ENCODE peak calls at places on chromosomes 4 and X, in seven cellular contexts. One of them, this sample, is unnamed.

GRCh38 chr4:71520850-71521249 is 182.0 kb downstream of the SLC4A4 start:
- DNase-seq in mesendoderm: no peak
- DNase-seq in CD8-positive, alpha-beta T cell: no peak
- DNase-seq in kidney: no peak
- DNase-seq in stomach: no peak
- DNase-seq in CD8-positive, alpha-beta memory T cell: no peak
- DNase-seq in cardiac muscle cell: no peak
- DNase-seq in this sample: no peak

GRCh38 chrX:106707771-106708454 is 18.6 kb upstream of the RNF128 start:
- DNase-seq in mesendoderm: peak; percentile 63
- DNase-seq in CD8-positive, alpha-beta T cell: no peak
- DNase-seq in kidney: no peak
- DNase-seq in stomach: no peak
- DNase-seq in CD8-positive, alpha-beta memory T cell: no peak
- DNase-seq in cardiac muscle cell: peak; percentile 43
- DNase-seq in this sample: peak; percentile 84

GRCh38 chr4:155442267-155443105 is 65.7 kb upstream of the MAP9 start:
- DNase-seq in mesendoderm: peak; percentile 71
- DNase-seq in CD8-positive, alpha-beta T cell: peak; percentile 4
- DNase-seq in kidney: peak; percentile 88
- DNase-seq in stomach: peak; percentile 78
- DNase-seq in CD8-positive, alpha-beta memory T cell: no peak
- DNase-seq in cardiac muscle cell: peak; percentile 84
- DNase-seq in this sample: peak; percentile 71

GRCh38 chr4:78137538-78137937 is 80.4 kb downstream of the FRAS1 start:
- DNase-seq in mesendoderm: no peak
- DNase-seq in CD8-positive, alpha-beta T cell: no peak
- DNase-seq in kidney: no peak
- DNase-seq in stomach: no peak
- DNase-seq in CD8-positive, alpha-beta memory T cell: no peak
- DNase-seq in cardiac muscle cell: no peak
- DNase-seq in this sample: no peak

GRCh38 chrX:42242044-42242443 is 318.7 kb upstream of the CASK start:
- DNase-seq in mesendoderm: no peak
- DNase-seq in CD8-positive, alpha-beta T cell: no peak
- DNase-seq in kidney: no peak
- DNase-seq in stomach: no peak
- DNase-seq in CD8-positive, alpha-beta memory T cell: no peak
- DNase-seq in cardiac muscle cell: no peak
- DNase-seq in this sample: no peak

GRCh38 chr4:95537181-95537580 is 11.6 kb downstream of the UNC5C start:
- DNase-seq in mesendoderm: no peak
- DNase-seq in CD8-positive, alpha-beta T cell: no peak
- DNase-seq in kidney: no peak
- DNase-seq in stomach: no peak
- DNase-seq in CD8-positive, alpha-beta memory T cell: no peak
- DNase-seq in cardiac muscle cell: peak; percentile 41
- DNase-seq in this sample: no peak

GRCh38 chr4:139942284-139942683 is 211.7 kb downstream of the MAML3 start:
- DNase-seq in mesendoderm: no peak
- DNase-seq in CD8-positive, alpha-beta T cell: no peak
- DNase-seq in kidney: no peak
- DNase-seq in stomach: no peak
- DNase-seq in CD8-positive, alpha-beta memory T cell: no peak
- DNase-seq in cardiac muscle cell: peak; percentile 43
- DNase-seq in this sample: no peak

GRCh38 chr4:106195435-106195950 is 120.5 kb downstream of the TBCK start:
- DNase-seq in mesendoderm: peak; percentile 8
- DNase-seq in CD8-positive, alpha-beta T cell: no peak
- DNase-seq in kidney: no peak
- DNase-seq in stomach: no peak
- DNase-seq in CD8-positive, alpha-beta memory T cell: no peak
- DNase-seq in cardiac muscle cell: no peak
- DNase-seq in this sample: no peak

GRCh38 chrX:151000901-151001301 is 17.8 kb downstream of the HMGB3 start:
- DNase-seq in mesendoderm: no peak
- DNase-seq in CD8-positive, alpha-beta T cell: no peak
- DNase-seq in kidney: no peak
- DNase-seq in stomach: no peak
- DNase-seq in CD8-positive, alpha-beta memory T cell: no peak
- DNase-seq in cardiac muscle cell: no peak
- DNase-seq in this sample: no peak

GRCh38 chr4:38040619-38041018 is 80.4 kb downstream of the PTTG2 start:
- DNase-seq in mesendoderm: no peak
- DNase-seq in CD8-positive, alpha-beta T cell: no peak
- DNase-seq in kidney: no peak
- DNase-seq in stomach: no peak
- DNase-seq in CD8-positive, alpha-beta memory T cell: no peak
- DNase-seq in cardiac muscle cell: no peak
- DNase-seq in this sample: no peak

GRCh38 chrX:46180258-46180687 is 364.9 kb downstream of the ZNF674 start:
- DNase-seq in mesendoderm: peak; percentile 26
- DNase-seq in CD8-positive, alpha-beta T cell: no peak
- DNase-seq in kidney: no peak
- DNase-seq in stomach: no peak
- DNase-seq in CD8-positive, alpha-beta memory T cell: no peak
- DNase-seq in cardiac muscle cell: no peak
- DNase-seq in this sample: peak; percentile 35

GRCh38 chrX:14026121-14026520 is 3.6 kb downstream of the GEMIN8 start:
- DNase-seq in mesendoderm: no peak
- DNase-seq in CD8-positive, alpha-beta T cell: no peak
- DNase-seq in kidney: no peak
- DNase-seq in stomach: no peak
- DNase-seq in CD8-positive, alpha-beta memory T cell: no peak
- DNase-seq in cardiac muscle cell: no peak
- DNase-seq in this sample: no peak

GRCh38 chrX:15838017-15838416 is 16.6 kb downstream of the AP1S2 start:
- DNase-seq in mesendoderm: peak; percentile 60
- DNase-seq in CD8-positive, alpha-beta T cell: no peak
- DNase-seq in kidney: no peak
- DNase-seq in stomach: no peak
- DNase-seq in CD8-positive, alpha-beta memory T cell: no peak
- DNase-seq in cardiac muscle cell: no peak
- DNase-seq in this sample: no peak

GRCh38 chrX:64908121-64908520 is 68.1 kb downstream of the ZC4H2 start:
- DNase-seq in mesendoderm: no peak
- DNase-seq in CD8-positive, alpha-beta T cell: no peak
- DNase-seq in kidney: no peak
- DNase-seq in stomach: no peak
- DNase-seq in CD8-positive, alpha-beta memory T cell: no peak
- DNase-seq in cardiac muscle cell: no peak
- DNase-seq in this sample: no peak

GRCh38 chrX:21840199-21840557 is 761 bp downstream of the MBTPS2 start:
- DNase-seq in mesendoderm: no peak
- DNase-seq in CD8-positive, alpha-beta T cell: no peak
- DNase-seq in kidney: no peak
- DNase-seq in stomach: no peak
- DNase-seq in CD8-positive, alpha-beta memory T cell: no peak
- DNase-seq in cardiac muscle cell: no peak
- DNase-seq in this sample: no peak

GRCh38 chr4:102308032-102308799 is 37.1 kb downstream of the SLC39A8 start:
- DNase-seq in mesendoderm: peak; percentile 33
- DNase-seq in CD8-positive, alpha-beta T cell: no peak
- DNase-seq in kidney: no peak
- DNase-seq in stomach: no peak
- DNase-seq in CD8-positive, alpha-beta memory T cell: no peak
- DNase-seq in cardiac muscle cell: no peak
- DNase-seq in this sample: no peak

GRCh38 chr4:139530833-139531427 is 25.1 kb downstream of the SETD7 start:
- DNase-seq in mesendoderm: peak; percentile 80
- DNase-seq in CD8-positive, alpha-beta T cell: peak; percentile 34
- DNase-seq in kidney: no peak
- DNase-seq in stomach: peak; percentile 65
- DNase-seq in CD8-positive, alpha-beta memory T cell: peak; percentile 48
- DNase-seq in cardiac muscle cell: peak; percentile 66
- DNase-seq in this sample: peak; percentile 66

GRCh38 chrX:149638860-149639259 is 7.3 kb upstream of the TMEM185A start:
- DNase-seq in mesendoderm: peak; percentile 36
- DNase-seq in CD8-positive, alpha-beta T cell: no peak
- DNase-seq in kidney: no peak
- DNase-seq in stomach: no peak
- DNase-seq in CD8-positive, alpha-beta memory T cell: no peak
- DNase-seq in cardiac muscle cell: no peak
- DNase-seq in this sample: no peak

GRCh38 chrX:16586371-16587112 is 63.4 kb upstream of the S100G start:
- DNase-seq in mesendoderm: no peak
- DNase-seq in CD8-positive, alpha-beta T cell: no peak
- DNase-seq in kidney: no peak
- DNase-seq in stomach: no peak
- DNase-seq in CD8-positive, alpha-beta memory T cell: no peak
- DNase-seq in cardiac muscle cell: no peak
- DNase-seq in this sample: no peak

GRCh38 chrX:148871422-148872152 is 371.2 kb downstream of the AFF2 start:
- DNase-seq in mesendoderm: no peak
- DNase-seq in CD8-positive, alpha-beta T cell: no peak
- DNase-seq in kidney: no peak
- DNase-seq in stomach: no peak
- DNase-seq in CD8-positive, alpha-beta memory T cell: no peak
- DNase-seq in cardiac muscle cell: no peak
- DNase-seq in this sample: no peak

GRCh38 chrX:130184168-130184567 is 12.4 kb downstream of the RAB33A start:
- DNase-seq in mesendoderm: no peak
- DNase-seq in CD8-positive, alpha-beta T cell: no peak
- DNase-seq in kidney: no peak
- DNase-seq in stomach: no peak
- DNase-seq in CD8-positive, alpha-beta memory T cell: no peak
- DNase-seq in cardiac muscle cell: no peak
- DNase-seq in this sample: no peak

GRCh38 chr4:7608043-7608442 is 173.3 kb upstream of the PSAPL1 start:
- DNase-seq in mesendoderm: no peak
- DNase-seq in CD8-positive, alpha-beta T cell: no peak
- DNase-seq in kidney: peak; percentile 32
- DNase-seq in stomach: no peak
- DNase-seq in CD8-positive, alpha-beta memory T cell: no peak
- DNase-seq in cardiac muscle cell: no peak
- DNase-seq in this sample: peak; percentile 58

GRCh38 chr4:55781341-55781740 is 38.2 kb upstream of the EXOC1L start:
- DNase-seq in mesendoderm: no peak
- DNase-seq in CD8-positive, alpha-beta T cell: no peak
- DNase-seq in kidney: no peak
- DNase-seq in stomach: no peak
- DNase-seq in CD8-positive, alpha-beta memory T cell: no peak
- DNase-seq in cardiac muscle cell: no peak
- DNase-seq in this sample: no peak

GRCh38 chr4:139890810-139891209 is 225.2 kb downstream of the MGST2 start:
- DNase-seq in mesendoderm: no peak
- DNase-seq in CD8-positive, alpha-beta T cell: no peak
- DNase-seq in kidney: no peak
- DNase-seq in stomach: no peak
- DNase-seq in CD8-positive, alpha-beta memory T cell: no peak
- DNase-seq in cardiac muscle cell: no peak
- DNase-seq in this sample: no peak

GRCh38 chr4:188665466-188665865 is 526.2 kb downstream of the TRIML1 start:
- DNase-seq in mesendoderm: no peak
- DNase-seq in CD8-positive, alpha-beta T cell: no peak
- DNase-seq in kidney: no peak
- DNase-seq in stomach: no peak
- DNase-seq in CD8-positive, alpha-beta memory T cell: no peak
- DNase-seq in cardiac muscle cell: no peak
- DNase-seq in this sample: no peak

GRCh38 chr4:101555341-101555880 is 208.1 kb upstream of the PPP3CA start:
- DNase-seq in mesendoderm: no peak
- DNase-seq in CD8-positive, alpha-beta T cell: no peak
- DNase-seq in kidney: no peak
- DNase-seq in stomach: no peak
- DNase-seq in CD8-positive, alpha-beta memory T cell: no peak
- DNase-seq in cardiac muscle cell: no peak
- DNase-seq in this sample: no peak

GRCh38 chrX:13028871-13029336 is 15.5 kb downstream of the FAM9C start:
- DNase-seq in mesendoderm: peak; percentile 88
- DNase-seq in CD8-positive, alpha-beta T cell: no peak
- DNase-seq in kidney: no peak
- DNase-seq in stomach: no peak
- DNase-seq in CD8-positive, alpha-beta memory T cell: no peak
- DNase-seq in cardiac muscle cell: no peak
- DNase-seq in this sample: no peak

GRCh38 chr4:149296503-149296902 is 519.1 kb downstream of the IQCM start:
- DNase-seq in mesendoderm: no peak
- DNase-seq in CD8-positive, alpha-beta T cell: no peak
- DNase-seq in kidney: no peak
- DNase-seq in stomach: no peak
- DNase-seq in CD8-positive, alpha-beta memory T cell: no peak
- DNase-seq in cardiac muscle cell: peak; percentile 30
- DNase-seq in this sample: no peak

GRCh38 chrX:3252744-3253143 is 93.7 kb downstream of the MXRA5 start:
- DNase-seq in mesendoderm: no peak
- DNase-seq in CD8-positive, alpha-beta T cell: no peak
- DNase-seq in kidney: no peak
- DNase-seq in stomach: no peak
- DNase-seq in CD8-positive, alpha-beta memory T cell: no peak
- DNase-seq in cardiac muscle cell: no peak
- DNase-seq in this sample: no peak

GRCh38 chr4:94475794-94476193 is 24.1 kb downstream of the PDLIM5 start:
- DNase-seq in mesendoderm: no peak
- DNase-seq in CD8-positive, alpha-beta T cell: no peak
- DNase-seq in kidney: no peak
- DNase-seq in stomach: no peak
- DNase-seq in CD8-positive, alpha-beta memory T cell: no peak
- DNase-seq in cardiac muscle cell: no peak
- DNase-seq in this sample: no peak
- H3K4me1 ChIP-seq in mesendoderm: no peaks in the 10 kb centered on the region
- H3K4me1 ChIP-seq in CD8-positive, alpha-beta T cell: no peaks in the 10 kb centered on the region
- H3K4me1 ChIP-seq in kidney: peaks cover 7% of the 10 kb centered on the region
- H3K4me1 ChIP-seq in stomach: peaks cover 72% of the 10 kb centered on the region
- H3K4me1 ChIP-seq in CD8-positive, alpha-beta memory T cell: no peaks in the 10 kb centered on the region
- H3K4me1 ChIP-seq in cardiac muscle cell: peaks cover 63% of the 10 kb centered on the region
- H3K4me1 ChIP-seq in this sample: peaks cover 31% of the 10 kb centered on the region

DNA sequence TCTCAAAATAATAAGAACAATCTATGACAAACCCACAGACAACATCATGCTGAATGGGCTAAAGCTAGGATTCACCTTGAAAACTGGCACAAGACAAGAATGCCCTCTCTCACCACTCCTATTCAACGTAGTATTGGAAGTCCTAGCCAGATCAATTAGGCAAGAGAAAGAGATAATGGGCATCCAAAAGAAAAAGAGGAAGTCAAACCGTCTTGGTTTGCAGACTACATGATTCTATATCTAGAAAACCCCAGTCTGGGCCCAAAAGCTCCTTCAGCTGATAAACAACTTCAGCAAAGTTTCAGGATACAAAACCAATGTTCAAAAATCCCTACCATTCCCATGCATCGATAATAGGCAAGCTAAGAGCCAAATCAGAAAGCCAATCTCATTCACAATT is 59.0 kb downstream of the CHM start:
- DNase-seq in mesendoderm: no peak
- DNase-seq in CD8-positive, alpha-beta T cell: no peak
- DNase-seq in kidney: no peak
- DNase-seq in stomach: no peak
- DNase-seq in CD8-positive, alpha-beta memory T cell: no peak
- DNase-seq in cardiac muscle cell: no peak
- DNase-seq in this sample: no peak
- H3K4me1 ChIP-seq in mesendoderm: no peaks in the 10 kb centered on the region
- H3K4me1 ChIP-seq in CD8-positive, alpha-beta T cell: no peaks in the 10 kb centered on the region
- H3K4me1 ChIP-seq in kidney: no peaks in the 10 kb centered on the region
- H3K4me1 ChIP-seq in stomach: peaks cover 7% of the 10 kb centered on the region
- H3K4me1 ChIP-seq in CD8-positive, alpha-beta memory T cell: no peaks in the 10 kb centered on the region
- H3K4me1 ChIP-seq in cardiac muscle cell: no peaks in the 10 kb centered on the region
- H3K4me1 ChIP-seq in this sample: peaks cover 2% of the 10 kb centered on the region

GRCh38 chr4:2852481-2852881 is 8.8 kb downstream of the ADD1 start:
- DNase-seq in mesendoderm: no peak
- DNase-seq in CD8-positive, alpha-beta T cell: no peak
- DNase-seq in kidney: peak; percentile 82
- DNase-seq in stomach: no peak
- DNase-seq in CD8-positive, alpha-beta memory T cell: peak; percentile 24
- DNase-seq in cardiac muscle cell: no peak
- DNase-seq in this sample: no peak
- H3K4me1 ChIP-seq in mesendoderm: peaks cover 3% of the 10 kb centered on the region
- H3K4me1 ChIP-seq in CD8-positive, alpha-beta T cell: peaks cover 60% of the 10 kb centered on the region
- H3K4me1 ChIP-seq in kidney: peaks cover 18% of the 10 kb centered on the region
- H3K4me1 ChIP-seq in stomach: peaks cover 94% of the 10 kb centered on the region
- H3K4me1 ChIP-seq in CD8-positive, alpha-beta memory T cell: peaks cover 78% of the 10 kb centered on the region
- H3K4me1 ChIP-seq in cardiac muscle cell: peaks cover 33% of the 10 kb centered on the region
- H3K4me1 ChIP-seq in this sample: peaks cover 5% of the 10 kb centered on the region

GRCh38 chrX:71953391-71953790 is 42.7 kb downstream of the NHSL2 start:
- DNase-seq in mesendoderm: no peak
- DNase-seq in CD8-positive, alpha-beta T cell: no peak
- DNase-seq in kidney: no peak
- DNase-seq in stomach: no peak
- DNase-seq in CD8-positive, alpha-beta memory T cell: no peak
- DNase-seq in cardiac muscle cell: no peak
- DNase-seq in this sample: no peak
- H3K4me1 ChIP-seq in mesendoderm: no peaks in the 10 kb centered on the region
- H3K4me1 ChIP-seq in CD8-positive, alpha-beta T cell: no peaks in the 10 kb centered on the region
- H3K4me1 ChIP-seq in kidney: no peaks in the 10 kb centered on the region
- H3K4me1 ChIP-seq in stomach: peaks cover 9% of the 10 kb centered on the region
- H3K4me1 ChIP-seq in CD8-positive, alpha-beta memory T cell: no peaks in the 10 kb centered on the region
- H3K4me1 ChIP-seq in cardiac muscle cell: peaks cover 9% of the 10 kb centered on the region
- H3K4me1 ChIP-seq in this sample: peaks cover 2% of the 10 kb centered on the region